ENCODE peak calls at places on chromosome 2, in five cellular contexts. I is 8988T; M is central memory CD4-positive, alpha-beta T cell; H is LoVo; N is caudate nucleus. B is an unnamed sample.

GRCh38 chr2:33476100-33476792 is at the start of gene RASGRP3:
- DNase-seq in H (peak), I (no peak), M (peak), N (peak), B (peak)

GRCh38 chr2:61018798-61019197 is 743 bp upstream of the PUS10 start:
- DNase-seq in M (no peak), H (no peak), I (no peak), N (no peak), B (no peak)

GRCh38 chr2:101597347-101597944 is 100.1 kb upstream of the MAP4K4 start:
- DNase-seq in N (no peak), H (no peak), I (no peak), M (no peak), B (no peak)

GRCh38 chr2:152497481-152498052 is 162.6 kb downstream of the FMNL2 start:
- DNase-seq in I (no peak), M (no peak), H (peak), N (no peak), B (no peak)

GRCh38 chr2:239143858-239144712 is 256.7 kb downstream of the HDAC4 start:
- DNase-seq in M (peak), I (peak), H (no peak), N (no peak), B (no peak)

GRCh38 chr2:42886921-42887320 is 94.5 kb upstream of the HAAO start:
- DNase-seq in M (no peak), I (no peak), H (no peak), N (no peak), B (peak)

GRCh38 chr2:28662044-28662443 is 89.6 kb upstream of the PPP1CB start:
- DNase-seq in M (no peak), I (no peak), N (no peak), H (peak), B (no peak)

GRCh38 chr2:204122425-204122824 is 185.9 kb downstream of the ICOS start:
- DNase-seq in M (no peak), N (no peak), H (no peak), I (no peak), B (no peak)

GRCh38 chr2:9291866-9292265 is 85.3 kb downstream of the ASAP2 start:
- DNase-seq in H (no peak), I (no peak), N (no peak), M (no peak), B (no peak)

GRCh38 chr2:24083567-24084385 is 858 bp downstream of the TP53I3 start:
- DNase-seq in I (peak), H (peak), N (no peak), M (no peak), B (no peak)

GRCh38 chr2:127932199-127932877 is 46.6 kb upstream of the AMMECR1L start:
- DNase-seq in H (peak), M (no peak), I (no peak), N (no peak), B (no peak)

GRCh38 chr2:43806719-43807031 is 32.0 kb downstream of the ABCG5 start:
- DNase-seq in N (no peak), M (no peak), I (no peak), H (no peak), B (no peak)

GRCh38 chr2:231191896-231192872 is 6.2 kb upstream of the ARMC9 start:
- DNase-seq in M (no peak), I (peak), N (no peak), H (no peak), B (peak)

GRCh38 chr2:222806606-222807036 is 54.2 kb upstream of the ACSL3 start:
- DNase-seq in I (no peak), N (no peak), M (no peak), H (no peak), B (no peak)

GRCh38 chr2:227335713-227336112 is 10.7 kb downstream of the MFF start:
- DNase-seq in N (no peak), H (no peak), I (no peak), M (no peak), B (no peak)

GRCh38 chr2:54830546-54830945 is 107.1 kb downstream of the EML6 start:
- DNase-seq in N (no peak), H (no peak), M (no peak), I (no peak), B (no peak)

GRCh38 chr2:220188031-220188430 is 560.6 kb downstream of the SLC4A3 start:
- DNase-seq in M (no peak), N (no peak), H (peak), I (no peak), B (no peak)

GRCh38 chr2:205617905-205618304 is 64.4 kb upstream of the NRP2 start:
- DNase-seq in M (no peak), N (no peak), H (no peak), I (no peak), B (no peak)

GRCh38 chr2:157786663-157787363 is 89.3 kb downstream of the ACVR1 start:
- DNase-seq in H (no peak), I (no peak), M (no peak), N (no peak), B (no peak)

GRCh38 chr2:240397924-240398611 is 37.4 kb upstream of the GPC1 start:
- DNase-seq in H (no peak), I (no peak), N (no peak), M (no peak), B (no peak)

GRCh38 chr2:14427982-14428567 is 204.4 kb upstream of the LRATD1 start:
- DNase-seq in I (no peak), N (no peak), M (no peak), H (no peak), B (no peak)

GRCh38 chr2:128458438-128458837 is 139.8 kb upstream of the HS6ST1 start:
- DNase-seq in M (no peak), I (no peak), N (no peak), H (no peak), B (no peak)

GRCh38 chr2:231601356-231602229 is 8.9 kb downstream of the TEX44 start:
- DNase-seq in I (peak), H (peak), N (peak), M (peak), B (peak)

GRCh38 chr2:234329202-234329930 is 167.5 kb downstream of the ARL4C start:
- DNase-seq in M (no peak), H (no peak), I (no peak), N (no peak), B (no peak)

GRCh38 chr2:30222636-30223360 is 8.5 kb upstream of the LBH start:
- DNase-seq in M (no peak), N (no peak), H (no peak), I (no peak), B (peak)

GRCh38 chr2:54041135-54041534 is 70.3 kb upstream of the PSME4 start:
- DNase-seq in N (no peak), H (no peak), M (no peak), I (no peak), B (no peak)

GRCh38 chr2:136207665-136208064 is 89.7 kb upstream of the CXCR4 start:
- DNase-seq in M (no peak), N (no peak), I (no peak), H (no peak), B (no peak)

GRCh38 chr2:231615058-231615671 is 22.5 kb downstream of the TEX44 start:
- DNase-seq in N (no peak), M (no peak), H (no peak), I (no peak), B (no peak)

GRCh38 chr2:217904614-217904965 is 98.2 kb downstream of the TNS1 start:
- DNase-seq in H (no peak), M (no peak), I (no peak), N (no peak), B (no peak)

B was measured in coronary artery.